ENCODE peak calls at places on chromosomes 3 and 15, in four cellular contexts. M, P, A and V are unnamed samples.
A peak's percentile ranks its signal among the peaks of the same experiment; 100 is the strongest.

GRCh38 chr3:156024904-156025303 is 95.5 kb upstream of the KCNAB1 start:
- DNase-seq in M (no peak), A (peak; percentile 8), P (peak; percentile 71), V (no peak)

GRCh38 chr15:25403771-25404170 is 35.1 kb downstream of the UBE3A start:
- DNase-seq in M (no peak), P (no peak), A (no peak), V (no peak)

GRCh38 chr15:70064441-70064840 is 33.3 kb downstream of the TLE3 start:
- DNase-seq in M (no peak), A (peak; percentile 21), P (no peak), V (no peak)

GRCh38 chr3:94936023-94936580 is 873.2 kb downstream of the NSUN3 start:
- DNase-seq in A (no peak), P (no peak), M (no peak), V (no peak)

GRCh38 chr15:98774756-98775497 is 126.6 kb downstream of the IGF1R start:
- DNase-seq in M (no peak), A (peak; percentile 52), P (no peak), V (no peak)

GRCh38 chr15:77057650-77058049 is 13.3 kb downstream of the TSPAN3 start:
- DNase-seq in A (no peak), M (no peak), P (no peak), V (no peak)

GRCh38 chr3:182244222-182244971 is 532.7 kb downstream of the SOX2 start:
- DNase-seq in A (no peak), M (no peak), P (peak; percentile 33), V (no peak)

GRCh38 chr15:35545825-35546580 is at the start of gene DPH6:
- DNase-seq in M (peak; percentile 83), P (peak; percentile 95), A (peak; percentile 79), V (peak; percentile 79)

GRCh38 chr3:119034256-119035013 is at the start of gene IGSF11:
- DNase-seq in P (peak; percentile 78), A (peak; percentile 20), M (peak; percentile 79), V (peak; percentile 81)

GRCh38 chr3:71345429-71346027 is 238.0 kb downstream of the FOXP1 start:
- DNase-seq in M (no peak), A (peak; percentile 29), P (no peak), V (no peak)

DNA sequence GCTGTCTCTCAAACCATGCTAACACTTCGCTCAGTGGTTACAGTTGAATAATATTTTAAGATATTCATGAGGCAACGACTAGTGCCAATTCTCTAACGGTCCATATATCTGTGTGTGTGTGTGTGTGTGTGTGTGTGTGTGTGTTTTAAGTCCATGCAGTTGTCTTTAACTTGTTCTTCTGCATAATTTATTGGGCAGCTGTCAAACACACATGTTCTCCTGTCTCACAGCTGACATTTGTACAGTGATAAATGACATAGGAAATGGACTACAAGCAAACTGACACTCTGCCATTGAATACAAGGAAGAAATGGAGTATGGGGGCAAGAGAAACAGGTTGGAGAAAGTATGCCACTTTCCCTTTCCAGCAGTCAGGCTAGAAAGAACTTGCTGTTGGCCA is 172.0 kb downstream of the PDZRN3 start:
- DNase-seq in A (no peak), M (no peak), P (no peak), V (no peak)
- H3K4me1 ChIP-seq in A (peaks cover 11% of the 10 kb centered on the region), M (peaks cover 12% of the 10 kb centered on the region), P (peaks cover 3% of the 10 kb centered on the region), V (peaks cover 6% of the 10 kb centered on the region)

GRCh38 chr3:184360834-184361531 is 422 bp downstream of the CLCN2 start:
- DNase-seq in A (no peak), P (no peak), M (no peak), V (no peak)
- H2BK15ac ChIP-seq in A (no peak overlapping the region), P (no peak overlapping the region), M (no peak overlapping the region), V (peak overlapping the region; percentile 97)

GRCh38 chr3:171784937-171785336 is 25.3 kb downstream of the PLD1 start:
- DNase-seq in A (no peak), M (no peak), P (no peak), V (no peak)
- H3K4me1 ChIP-seq in A (peaks cover 12% of the 10 kb centered on the region), M (no peaks in the 10 kb centered on the region), P (no peaks in the 10 kb centered on the region), V (no peaks in the 10 kb centered on the region)

GRCh38 chr3:138187296-138188012 is at the start of gene ARMC8:
- DNase-seq in P (peak; percentile 91), M (no peak), A (no peak), V (peak; percentile 84)

GRCh38 chr3:138188013-138188352 is 882 bp downstream of the ARMC8 start:
- DNase-seq in P (no peak), M (no peak), A (peak; percentile 54), V (no peak)

GRCh38 chr3:138186216-138186615 is 885 bp upstream of the ARMC8 start:
- DNase-seq in M (no peak), A (no peak), P (no peak), V (peak; percentile 8)

GRCh38 chr3:138184994-138185393 is 2.1 kb upstream of the ARMC8 start:
- DNase-seq in P (no peak), M (no peak), A (peak; percentile 13), V (no peak)

GRCh38 chr3:138186803-138187295 is 252 bp upstream of the ARMC8 start:
- DNase-seq in P (no peak), M (peak; percentile 87), A (peak; percentile 83), V (no peak)
- H2BK15ac ChIP-seq in P (no peak overlapping the region), M (no peak overlapping the region), A (no peak overlapping the region), V (no peak overlapping the region)

GRCh38 chr3:195718477-195718984 is 2.2 kb upstream of the MUC20 start:
- DNase-seq in M (no peak), P (no peak), A (no peak), V (peak; percentile 27)

GRCh38 chr3:195715583-195716266 is 5.1 kb upstream of the MUC20 start:
- DNase-seq in A (peak; percentile 57), M (no peak), P (no peak), V (no peak)

GRCh38 chr3:195715134-195715533 is 5.6 kb upstream of the MUC20 start:
- DNase-seq in A (no peak), P (no peak), M (no peak), V (no peak)

GRCh38 chr3:195717852-195718476 is 2.8 kb upstream of the MUC20 start:
- DNase-seq in M (no peak), A (no peak), P (no peak), V (no peak)

DNA sequence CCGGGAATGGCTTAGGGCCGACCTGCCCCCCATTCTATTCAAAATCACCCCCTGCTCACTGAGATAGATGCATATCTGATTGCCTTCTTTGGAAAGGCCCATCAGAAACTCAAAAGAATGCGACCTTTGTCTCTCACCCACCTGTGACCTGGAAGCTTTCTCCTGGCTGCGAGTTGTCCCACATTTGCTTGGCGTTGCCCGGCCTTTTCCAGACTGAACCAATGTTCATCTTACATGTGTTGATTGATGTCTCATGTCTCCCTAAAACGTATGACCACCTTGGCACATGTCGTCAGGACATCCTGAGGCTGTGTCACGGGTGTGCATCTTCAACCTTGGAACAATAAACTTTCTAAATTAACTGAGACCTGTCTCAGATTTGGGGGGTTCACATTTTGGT is 3.4 kb upstream of the MUC20 start:
- DNase-seq in P (peak; percentile 44), M (no peak), A (no peak), V (no peak)
- H3K4me1 ChIP-seq in P (peaks cover 4% of the 10 kb centered on the region), M (peaks cover 6% of the 10 kb centered on the region), A (no peaks in the 10 kb centered on the region), V (peaks cover 3% of the 10 kb centered on the region)